ENCODE peak calls at places on chromosome 6, in four cellular contexts. Z, H, I and S are unnamed samples. For H3K4me1 and H3K27me3, the result is how much of the 10 kb centered on the place peaks cover.

GRCh38 chr6:43790031-43790430 is 20.0 kb downstream of the VEGFA start:
- DNase-seq in Z (no peak), H (no peak), I (no peak), S (no peak)

GRCh38 chr6:149471801-149472200 is 13.0 kb downstream of the ZC3H12D start:
- DNase-seq in Z (no peak), H (no peak), I (peak), S (no peak)

GRCh38 chr6:827431-827830 is 134.5 kb upstream of the EXOC2 start:
- DNase-seq in Z (no peak), H (no peak), I (no peak), S (no peak)

GRCh38 chr6:45477278-45477677 is 99.5 kb upstream of the SUPT3H start:
- DNase-seq in Z (no peak), H (no peak), I (no peak), S (no peak)

GRCh38 chr6:33192671-33193602 is 670 bp upstream of the COL11A2 start:
- DNase-seq in Z (no peak), H (no peak), I (no peak), S (no peak)

GRCh38 chr6:10397756-10398438 is 17.0 kb downstream of the TFAP2A start:
- DNase-seq in Z (no peak), H (no peak), I (no peak), S (no peak)

GRCh38 chr6:73054958-73055357 is 170.3 kb downstream of the KHDC1L start:
- DNase-seq in Z (no peak), H (no peak), I (no peak), S (no peak)

GRCh38 chr6:121944361-121944760 is 455.1 kb upstream of the HSF2 start:
- DNase-seq in Z (no peak), H (no peak), I (no peak), S (no peak)

GRCh38 chr6:101146389-101146788 is 247.1 kb upstream of the GRIK2 start:
- DNase-seq in Z (no peak), H (peak), I (no peak), S (no peak)

GRCh38 chr6:161137839-161138544 is 135.9 kb downstream of the AGPAT4 start:
- DNase-seq in Z (no peak), H (no peak), I (no peak), S (no peak)

GRCh38 chr6:135938588-135939215 is 87.2 kb downstream of the PDE7B start:
- DNase-seq in Z (no peak), H (no peak), I (no peak), S (no peak)

GRCh38 chr6:15505463-15505918 is 157.3 kb downstream of the DTNBP1 start:
- DNase-seq in Z (no peak), H (no peak), I (no peak), S (no peak)

GRCh38 chr6:44139351-44139743 is 12.0 kb downstream of the TMEM63B start:
- DNase-seq in Z (no peak), H (no peak), I (no peak), S (no peak)

GRCh38 chr6:14696367-14696766 is 549.5 kb upstream of the JARID2 start:
- DNase-seq in Z (no peak), H (no peak), I (no peak), S (no peak)

GRCh38 chr6:1481326-1481725 is 92.0 kb downstream of the FOXF2 start:
- DNase-seq in Z (no peak), H (peak), I (no peak), S (no peak)

GRCh38 chr6:83055366-83055964 is 10.2 kb downstream of the UBE3D start:
- DNase-seq in Z (no peak), H (peak), I (peak), S (peak)

GRCh38 chr6:80163754-80164187 is 57.3 kb downstream of the BCKDHB start:
- DNase-seq in Z (no peak), H (peak), I (peak), S (peak)

GRCh38 chr6:9085054-9085746 is 649.9 kb upstream of the SLC35B3 start:
- DNase-seq in Z (no peak), H (no peak), I (no peak), S (no peak)

GRCh38 chr6:106547556-106547955 is 81.7 kb downstream of the RTN4IP1 start:
- DNase-seq in Z (no peak), H (no peak), I (no peak), S (no peak)

GRCh38 chr6:135146160-135146920 is 34.8 kb upstream of the MYB start:
- DNase-seq in Z (no peak), H (no peak), I (no peak), S (no peak)

GRCh38 chr6:11909696-11910132 is 102.4 kb upstream of the HIVEP1 start:
- DNase-seq in Z (no peak), H (no peak), I (no peak), S (no peak)

GRCh38 chr6:153207041-153207440 is 76.0 kb upstream of the RGS17 start:
- DNase-seq in Z (no peak), H (no peak), I (no peak), S (no peak)

GRCh38 chr6:14066782-14067406 is 50.7 kb upstream of the CD83 start:
- DNase-seq in Z (no peak), H (peak), I (peak), S (no peak)

GRCh38 chr6:149940673-149940984 is 1.2 kb upstream of the ULBP2 start:
- DNase-seq in Z (no peak), H (no peak), I (no peak), S (no peak)

GRCh38 chr6:144317736-144318135 is 32.6 kb downstream of the UTRN start:
- DNase-seq in Z (no peak), H (no peak), I (peak), S (no peak)

GRCh38 chr6:19788684-19789083 is 48.5 kb upstream of the ID4 start:
- DNase-seq in Z (no peak), H (no peak), I (no peak), S (no peak)

GRCh38 chr6:70062010-70062409 is 195.7 kb downstream of the COL19A1 start:
- DNase-seq in Z (no peak), H (no peak), I (no peak), S (no peak)

GRCh38 chr6:5271926-5272325 is 10.6 kb downstream of the FARS2 start:
- DNase-seq in Z (no peak), H (no peak), I (no peak), S (no peak)

GRCh38 chr6:66421570-66421969 is 714.5 kb upstream of the EYS start:
- DNase-seq in Z (no peak), H (no peak), I (no peak), S (no peak)

GRCh38 chr6:161104966-161105365 is 113.4 kb downstream of the MAP3K4 start:
- DNase-seq in Z (no peak), H (no peak), I (no peak), S (no peak)

GRCh38 chr6:43635387-43636311 is at the start of gene MAD2L1BP:
- DNase-seq in Z (peak), H (peak), I (peak), S (peak)

GRCh38 chr6:95923518-95923917 is 92.3 kb upstream of the FUT9 start:
- DNase-seq in Z (no peak), H (peak), I (peak), S (no peak)

GRCh38 chr6:169806718-169807117 is 55.3 kb downstream of the ERMARD start:
- DNase-seq in Z (no peak), H (no peak), I (no peak), S (no peak)

GRCh38 chr6:137025786-137026730 is 18.7 kb downstream of the IL20RA start:
- DNase-seq in Z (no peak), H (no peak), I (no peak), S (no peak)

GRCh38 chr6:119119989-119120388 is 41.5 kb upstream of the FAM184A start:
- DNase-seq in Z (no peak), H (no peak), I (no peak), S (no peak)

DNA sequence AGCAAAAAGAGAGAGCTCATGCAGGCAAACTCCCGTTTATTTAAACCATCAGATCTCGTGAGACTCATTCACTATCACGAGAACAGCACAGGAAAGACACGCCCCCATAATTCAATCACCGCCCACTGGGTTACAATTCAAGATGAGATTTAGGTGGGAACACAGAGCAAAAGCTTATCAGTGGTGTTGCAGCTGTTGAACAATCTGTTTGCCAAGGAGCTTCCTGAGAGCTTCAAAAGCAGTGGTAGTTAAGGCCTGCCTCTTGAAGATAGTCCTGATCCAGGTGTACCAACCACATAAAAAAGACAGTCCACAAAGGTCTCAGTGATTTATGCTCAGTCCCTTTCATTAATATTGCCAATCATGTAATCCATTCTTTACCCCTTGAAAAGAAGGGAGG is 269.4 kb upstream of the IRAK1BP1 start:
- DNase-seq in Z (no peak), H (no peak), I (no peak), S (no peak)
- H3K27ac ChIP-seq in Z (peak), H (peak), I (no peak), S (no peak)

DNA sequence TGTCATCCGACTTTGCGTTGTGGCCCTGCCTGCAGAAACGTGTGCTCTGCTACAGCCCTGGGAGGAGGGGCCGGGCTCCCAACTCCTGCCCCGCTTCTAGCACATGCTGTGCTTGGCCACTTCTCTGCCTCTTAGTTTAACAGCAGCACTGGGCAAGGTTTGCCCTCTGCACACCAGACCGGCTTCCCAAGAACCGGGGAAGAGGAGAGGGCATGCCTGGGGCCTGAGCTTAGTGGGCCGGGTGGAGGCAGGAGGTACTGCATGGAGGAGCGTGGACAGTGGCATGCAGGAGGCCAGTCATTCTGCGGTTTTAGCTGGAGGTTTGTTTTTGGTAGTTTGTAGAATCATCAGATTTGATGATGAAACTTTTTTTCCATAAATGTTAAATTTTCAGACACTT is 45.5 kb downstream of the CEP43 start:
- DNase-seq in Z (no peak), H (no peak), I (no peak), S (no peak)
- H3K4me1 ChIP-seq in Z (under half), H (under half), I (under half), S (half or more)

GRCh38 chr6:21707527-21707926 is 114.0 kb downstream of the SOX4 start:
- DNase-seq in Z (no peak), H (no peak), I (no peak), S (no peak)

GRCh38 chr6:21712213-21712612 is 118.7 kb downstream of the SOX4 start:
- DNase-seq in Z (no peak), H (no peak), I (no peak), S (no peak)

GRCh38 chr6:21708181-21708580 is 114.6 kb downstream of the SOX4 start:
- DNase-seq in Z (no peak), H (no peak), I (no peak), S (no peak)

DNA sequence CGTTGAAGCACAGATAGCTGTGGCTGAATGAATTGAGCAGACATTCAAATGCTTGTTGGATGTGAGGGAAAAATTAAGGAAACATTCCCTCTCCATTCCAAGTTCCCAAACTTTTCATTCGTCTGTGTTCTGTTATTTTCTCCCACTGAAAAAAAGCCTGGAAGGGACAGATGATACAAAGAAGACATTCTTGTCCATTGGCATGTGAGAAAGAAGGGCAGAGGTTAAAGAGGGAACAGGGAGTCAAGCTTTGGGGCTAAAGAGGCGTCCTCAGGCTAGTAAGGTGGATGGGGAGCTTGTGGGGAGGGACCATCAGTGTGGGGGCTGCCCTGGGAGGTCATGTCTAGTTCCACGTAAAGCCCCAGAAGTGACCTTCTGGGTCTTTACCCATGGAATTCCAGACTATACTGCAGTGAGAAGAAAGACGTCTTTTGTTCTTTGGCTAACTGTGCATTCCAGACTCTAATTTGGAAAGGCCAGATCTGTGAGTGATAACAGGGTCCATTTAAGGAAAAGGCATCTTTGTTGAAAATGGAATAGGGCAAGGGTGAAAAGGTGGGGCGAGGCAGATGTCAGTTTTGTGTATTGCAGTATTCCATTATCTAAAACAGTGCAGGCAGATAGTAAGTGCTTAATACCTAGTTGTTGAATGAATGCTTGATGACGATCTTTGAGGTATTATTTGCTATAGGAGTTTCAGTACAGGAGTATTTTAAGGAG is 117.5 kb downstream of the SOX4 start:
- DNase-seq in Z (no peak), H (no peak), I (no peak), S (no peak)
- H3K27me3 ChIP-seq in Z (under half), H (under half), I (under half), S (under half)

DNA sequence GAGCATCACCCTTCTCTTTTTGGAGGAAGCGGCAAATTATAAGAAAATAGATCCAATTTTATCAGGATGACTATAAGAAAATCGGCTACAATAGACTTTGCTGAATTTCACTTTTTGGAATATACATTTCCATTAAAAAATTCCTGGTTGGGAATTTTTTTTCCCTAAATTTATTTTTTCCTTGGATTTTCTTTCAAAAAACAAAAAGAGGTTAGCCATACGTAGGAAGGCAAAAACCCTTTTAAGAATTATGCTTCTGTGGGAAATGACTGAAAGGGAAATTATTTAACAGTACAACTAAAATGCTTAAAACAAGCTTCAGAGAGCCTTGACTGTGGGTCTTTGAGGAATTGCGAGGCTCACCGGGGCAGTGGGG is 86.9 kb downstream of the SLC22A23 start:
- DNase-seq in Z (no peak), H (no peak), I (no peak), S (no peak)
- H3K27ac ChIP-seq in Z (peak), H (no peak), I (no peak), S (peak)

GRCh38 chr6:156949376-156949775 is 172.2 kb downstream of the ARID1B start:
- DNase-seq in Z (no peak), H (peak), I (no peak), S (no peak)
- H3K4me1 ChIP-seq in Z (under half), H (under half), I (under half), S (under half)

GRCh38 chr6:157977176-157977804 is 4.4 kb upstream of the SYNJ2 start:
- DNase-seq in Z (no peak), H (no peak), I (no peak), S (no peak)

GRCh38 chr6:157975456-157975855 is 6.2 kb upstream of the SYNJ2 start:
- DNase-seq in Z (no peak), H (no peak), I (no peak), S (no peak)

GRCh38 chr6:157974967-157975366 is 6.7 kb upstream of the SYNJ2 start:
- DNase-seq in Z (no peak), H (no peak), I (no peak), S (no peak)

GRCh38 chr6:157978021-157978783 is 3.5 kb upstream of the SYNJ2 start:
- DNase-seq in Z (no peak), H (no peak), I (no peak), S (no peak)

DNA sequence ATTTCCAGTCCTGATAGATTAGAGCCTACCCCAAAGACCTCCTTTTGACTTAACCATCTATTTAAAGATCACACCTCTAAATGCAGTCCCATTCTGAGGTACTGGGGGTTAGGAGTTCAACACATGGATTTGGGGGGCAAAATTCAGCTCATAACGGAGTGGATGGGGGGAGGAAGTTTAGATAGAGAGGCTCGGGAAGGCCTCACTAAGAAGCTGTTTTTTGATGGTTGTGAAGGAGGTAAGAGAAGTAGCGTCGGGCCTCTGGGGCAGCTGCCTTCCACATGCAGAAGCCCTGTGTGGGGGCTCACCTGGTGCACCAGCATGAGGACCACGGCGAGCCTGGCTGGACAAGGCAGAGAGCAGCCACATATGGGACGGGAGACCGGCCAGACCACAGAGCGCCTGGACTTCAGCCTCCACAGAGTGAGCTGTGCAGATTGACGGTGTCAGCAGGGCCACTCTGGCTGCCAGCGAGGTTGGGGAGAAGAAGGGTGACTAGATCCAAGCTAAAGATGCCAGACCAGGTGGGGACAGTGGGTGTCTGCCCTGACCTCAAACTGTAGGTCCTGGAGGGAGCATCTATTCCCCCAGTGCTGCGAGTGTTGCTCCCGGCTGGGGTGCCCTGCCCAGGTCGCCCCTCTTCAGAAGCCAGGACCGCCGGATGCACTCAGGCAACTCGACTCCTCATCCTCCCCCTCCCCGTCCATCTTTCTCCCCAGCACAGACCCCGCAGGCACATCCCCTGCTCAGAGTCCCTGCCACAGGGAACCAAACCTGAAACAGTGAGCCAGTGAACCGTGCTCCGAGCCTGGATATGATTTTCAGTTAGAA is 5.1 kb upstream of the SYNJ2 start:
- DNase-seq in Z (no peak), H (no peak), I (no peak), S (no peak)
- H3K27me3 ChIP-seq in Z (under half), H (under half), I (under half), S (under half)

DNA sequence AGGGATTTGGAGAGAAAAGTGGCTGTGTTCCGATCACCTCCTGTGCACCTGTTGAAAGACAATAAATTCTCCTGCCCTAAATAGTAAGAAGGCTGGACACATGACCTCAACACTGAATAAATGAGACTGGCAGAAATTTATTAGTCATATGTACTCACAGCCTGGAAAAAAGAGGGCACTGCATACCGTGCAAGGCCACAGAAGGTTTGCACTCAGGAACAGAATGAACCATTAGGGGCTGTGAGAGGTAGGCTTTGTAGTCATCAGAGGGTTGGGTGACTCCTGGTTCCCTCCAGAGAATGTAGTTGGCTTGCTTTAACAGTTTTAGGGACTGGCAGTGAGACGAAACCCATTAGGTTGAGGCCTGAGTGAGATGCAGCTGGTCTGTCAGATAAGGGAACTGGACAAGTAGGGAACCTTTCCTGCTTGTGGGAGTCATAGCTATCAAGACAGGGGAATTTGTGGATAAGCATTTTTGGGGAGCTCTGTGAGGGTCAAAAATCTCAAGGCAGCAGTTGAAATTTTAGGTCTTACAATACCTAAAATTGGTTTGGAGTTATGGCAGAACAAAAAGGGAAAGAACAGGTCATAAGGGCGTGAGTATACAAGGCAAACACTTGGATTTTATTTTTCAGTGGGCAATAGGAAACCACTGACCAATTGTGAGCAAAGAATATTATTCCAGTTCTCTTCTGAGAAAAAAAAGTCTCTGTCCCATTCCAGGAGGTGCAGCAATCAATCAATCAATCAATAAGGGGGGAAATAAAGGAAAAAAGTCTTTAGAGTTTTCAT is 67.9 kb upstream of the BTN3A2 start:
- DNase-seq in Z (no peak), H (no peak), I (no peak), S (no peak)
- H3K27ac ChIP-seq in Z (no peak), H (no peak), I (no peak), S (no peak)